ENCODE peak calls at places on chromosome 4, in six cellular contexts. One of them, this sample, is unnamed.

GRCh38 chr4:142817442-142817841 is 28.7 kb downstream of the INPP4B start:
- DNase-seq in Ammon's horn: peak; percentile 13
- DNase-seq in effector memory CD4-positive, alpha-beta T cell: no peak
- DNase-seq in progenitor cell of endocrine pancreas: no peak
- DNase-seq in stimulated activated CD4-positive, alpha-beta T cell treated with anti-CD3 and anti-CD28 coated beads, Interleukin-4, amount 100 ng/mL, for 4 hours: peak; percentile 34
- DNase-seq in fibroblast of the conjunctiva: peak; percentile 65
- DNase-seq in this sample: no peak

GRCh38 chr4:52643846-52644245 is 15.3 kb downstream of the USP46 start:
- DNase-seq in Ammon's horn: peak; percentile 34
- DNase-seq in effector memory CD4-positive, alpha-beta T cell: no peak
- DNase-seq in progenitor cell of endocrine pancreas: no peak
- DNase-seq in stimulated activated CD4-positive, alpha-beta T cell treated with anti-CD3 and anti-CD28 coated beads, Interleukin-4, amount 100 ng/mL, for 4 hours: no peak
- DNase-seq in fibroblast of the conjunctiva: peak; percentile 35
- DNase-seq in this sample: no peak

GRCh38 chr4:102503831-102504786 is 3.0 kb downstream of the NFKB1 start:
- DNase-seq in Ammon's horn: no peak
- DNase-seq in effector memory CD4-positive, alpha-beta T cell: no peak
- DNase-seq in progenitor cell of endocrine pancreas: no peak
- DNase-seq in stimulated activated CD4-positive, alpha-beta T cell treated with anti-CD3 and anti-CD28 coated beads, Interleukin-4, amount 100 ng/mL, for 4 hours: no peak
- DNase-seq in fibroblast of the conjunctiva: no peak
- DNase-seq in this sample: no peak

GRCh38 chr4:136329042-136329662 is 1203.1 kb downstream of the PCDH18 start:
- DNase-seq in Ammon's horn: no peak
- DNase-seq in effector memory CD4-positive, alpha-beta T cell: no peak
- DNase-seq in progenitor cell of endocrine pancreas: no peak
- DNase-seq in stimulated activated CD4-positive, alpha-beta T cell treated with anti-CD3 and anti-CD28 coated beads, Interleukin-4, amount 100 ng/mL, for 4 hours: no peak
- DNase-seq in fibroblast of the conjunctiva: no peak
- DNase-seq in this sample: no peak

GRCh38 chr4:148557793-148558192 is 115.6 kb upstream of the NR3C2 start:
- DNase-seq in Ammon's horn: no peak
- DNase-seq in effector memory CD4-positive, alpha-beta T cell: no peak
- DNase-seq in progenitor cell of endocrine pancreas: no peak
- DNase-seq in stimulated activated CD4-positive, alpha-beta T cell treated with anti-CD3 and anti-CD28 coated beads, Interleukin-4, amount 100 ng/mL, for 4 hours: no peak
- DNase-seq in fibroblast of the conjunctiva: no peak
- DNase-seq in this sample: no peak

GRCh38 chr4:150242820-150243458 is 164.7 kb downstream of the DCLK2 start:
- DNase-seq in Ammon's horn: peak; percentile 57
- DNase-seq in effector memory CD4-positive, alpha-beta T cell: no peak
- DNase-seq in progenitor cell of endocrine pancreas: no peak
- DNase-seq in stimulated activated CD4-positive, alpha-beta T cell treated with anti-CD3 and anti-CD28 coated beads, Interleukin-4, amount 100 ng/mL, for 4 hours: no peak
- DNase-seq in fibroblast of the conjunctiva: peak; percentile 21
- DNase-seq in this sample: no peak

GRCh38 chr4:123216946-123217345 is 179.6 kb upstream of the SPRY1 start:
- DNase-seq in Ammon's horn: no peak
- DNase-seq in effector memory CD4-positive, alpha-beta T cell: no peak
- DNase-seq in progenitor cell of endocrine pancreas: no peak
- DNase-seq in stimulated activated CD4-positive, alpha-beta T cell treated with anti-CD3 and anti-CD28 coated beads, Interleukin-4, amount 100 ng/mL, for 4 hours: no peak
- DNase-seq in fibroblast of the conjunctiva: no peak
- DNase-seq in this sample: no peak

GRCh38 chr4:151043803-151044535 is 28.9 kb upstream of the LRBA start:
- DNase-seq in Ammon's horn: no peak
- DNase-seq in effector memory CD4-positive, alpha-beta T cell: no peak
- DNase-seq in progenitor cell of endocrine pancreas: no peak
- DNase-seq in stimulated activated CD4-positive, alpha-beta T cell treated with anti-CD3 and anti-CD28 coated beads, Interleukin-4, amount 100 ng/mL, for 4 hours: no peak
- DNase-seq in fibroblast of the conjunctiva: no peak
- DNase-seq in this sample: no peak

GRCh38 chr4:151246742-151247141 is 30.2 kb upstream of the PRSS48 start:
- DNase-seq in Ammon's horn: no peak
- DNase-seq in effector memory CD4-positive, alpha-beta T cell: no peak
- DNase-seq in progenitor cell of endocrine pancreas: no peak
- DNase-seq in stimulated activated CD4-positive, alpha-beta T cell treated with anti-CD3 and anti-CD28 coated beads, Interleukin-4, amount 100 ng/mL, for 4 hours: no peak
- DNase-seq in fibroblast of the conjunctiva: no peak
- DNase-seq in this sample: no peak

GRCh38 chr4:84279678-84280077 is 219.4 kb downstream of the NKX6-1 start:
- DNase-seq in Ammon's horn: no peak
- DNase-seq in effector memory CD4-positive, alpha-beta T cell: no peak
- DNase-seq in progenitor cell of endocrine pancreas: no peak
- DNase-seq in stimulated activated CD4-positive, alpha-beta T cell treated with anti-CD3 and anti-CD28 coated beads, Interleukin-4, amount 100 ng/mL, for 4 hours: no peak
- DNase-seq in fibroblast of the conjunctiva: no peak
- DNase-seq in this sample: no peak

GRCh38 chr4:119646347-119647071 is 17.9 kb upstream of the PDE5A start:
- DNase-seq in Ammon's horn: peak; percentile 23
- DNase-seq in effector memory CD4-positive, alpha-beta T cell: no peak
- DNase-seq in progenitor cell of endocrine pancreas: no peak
- DNase-seq in stimulated activated CD4-positive, alpha-beta T cell treated with anti-CD3 and anti-CD28 coated beads, Interleukin-4, amount 100 ng/mL, for 4 hours: no peak
- DNase-seq in fibroblast of the conjunctiva: no peak
- DNase-seq in this sample: no peak

GRCh38 chr4:99463566-99463965 is 28.4 kb upstream of the ADH7 start:
- DNase-seq in Ammon's horn: no peak
- DNase-seq in effector memory CD4-positive, alpha-beta T cell: no peak
- DNase-seq in progenitor cell of endocrine pancreas: no peak
- DNase-seq in stimulated activated CD4-positive, alpha-beta T cell treated with anti-CD3 and anti-CD28 coated beads, Interleukin-4, amount 100 ng/mL, for 4 hours: no peak
- DNase-seq in fibroblast of the conjunctiva: no peak
- DNase-seq in this sample: no peak

GRCh38 chr4:7638984-7639789 is 204.5 kb upstream of the PSAPL1 start:
- DNase-seq in Ammon's horn: no peak
- DNase-seq in effector memory CD4-positive, alpha-beta T cell: no peak
- DNase-seq in progenitor cell of endocrine pancreas: no peak
- DNase-seq in stimulated activated CD4-positive, alpha-beta T cell treated with anti-CD3 and anti-CD28 coated beads, Interleukin-4, amount 100 ng/mL, for 4 hours: no peak
- DNase-seq in fibroblast of the conjunctiva: no peak
- DNase-seq in this sample: no peak

GRCh38 chr4:107519057-107519456 is 201.0 kb downstream of the PAPSS1 start:
- DNase-seq in Ammon's horn: peak; percentile 32
- DNase-seq in effector memory CD4-positive, alpha-beta T cell: no peak
- DNase-seq in progenitor cell of endocrine pancreas: peak; percentile 10
- DNase-seq in stimulated activated CD4-positive, alpha-beta T cell treated with anti-CD3 and anti-CD28 coated beads, Interleukin-4, amount 100 ng/mL, for 4 hours: no peak
- DNase-seq in fibroblast of the conjunctiva: peak; percentile 24
- DNase-seq in this sample: no peak

GRCh38 chr4:142493255-142493976 is 352.7 kb downstream of the INPP4B start:
- DNase-seq in Ammon's horn: no peak
- DNase-seq in effector memory CD4-positive, alpha-beta T cell: no peak
- DNase-seq in progenitor cell of endocrine pancreas: no peak
- DNase-seq in stimulated activated CD4-positive, alpha-beta T cell treated with anti-CD3 and anti-CD28 coated beads, Interleukin-4, amount 100 ng/mL, for 4 hours: no peak
- DNase-seq in fibroblast of the conjunctiva: no peak
- DNase-seq in this sample: no peak

GRCh38 chr4:128310266-128310697 is 22.7 kb upstream of the PGRMC2 start:
- DNase-seq in Ammon's horn: no peak
- DNase-seq in effector memory CD4-positive, alpha-beta T cell: no peak
- DNase-seq in progenitor cell of endocrine pancreas: no peak
- DNase-seq in stimulated activated CD4-positive, alpha-beta T cell treated with anti-CD3 and anti-CD28 coated beads, Interleukin-4, amount 100 ng/mL, for 4 hours: no peak
- DNase-seq in fibroblast of the conjunctiva: peak; percentile 39
- DNase-seq in this sample: no peak

GRCh38 chr4:83558693-83559092 is 22.8 kb downstream of the GPAT3 start:
- DNase-seq in Ammon's horn: no peak
- DNase-seq in effector memory CD4-positive, alpha-beta T cell: no peak
- DNase-seq in progenitor cell of endocrine pancreas: no peak
- DNase-seq in stimulated activated CD4-positive, alpha-beta T cell treated with anti-CD3 and anti-CD28 coated beads, Interleukin-4, amount 100 ng/mL, for 4 hours: no peak
- DNase-seq in fibroblast of the conjunctiva: no peak
- DNase-seq in this sample: no peak

GRCh38 chr4:22978656-22979055 is 285.9 kb downstream of the GBA3 start:
- DNase-seq in Ammon's horn: no peak
- DNase-seq in effector memory CD4-positive, alpha-beta T cell: no peak
- DNase-seq in progenitor cell of endocrine pancreas: no peak
- DNase-seq in stimulated activated CD4-positive, alpha-beta T cell treated with anti-CD3 and anti-CD28 coated beads, Interleukin-4, amount 100 ng/mL, for 4 hours: no peak
- DNase-seq in fibroblast of the conjunctiva: no peak
- DNase-seq in this sample: no peak

GRCh38 chr4:115054836-115055235 is 58.6 kb downstream of the NDST4 start:
- DNase-seq in Ammon's horn: no peak
- DNase-seq in effector memory CD4-positive, alpha-beta T cell: no peak
- DNase-seq in progenitor cell of endocrine pancreas: no peak
- DNase-seq in stimulated activated CD4-positive, alpha-beta T cell treated with anti-CD3 and anti-CD28 coated beads, Interleukin-4, amount 100 ng/mL, for 4 hours: no peak
- DNase-seq in fibroblast of the conjunctiva: no peak
- DNase-seq in this sample: no peak

GRCh38 chr4:168629561-168629960 is 132.7 kb downstream of the PALLD start:
- DNase-seq in Ammon's horn: no peak
- DNase-seq in effector memory CD4-positive, alpha-beta T cell: no peak
- DNase-seq in progenitor cell of endocrine pancreas: no peak
- DNase-seq in stimulated activated CD4-positive, alpha-beta T cell treated with anti-CD3 and anti-CD28 coated beads, Interleukin-4, amount 100 ng/mL, for 4 hours: no peak
- DNase-seq in fibroblast of the conjunctiva: no peak
- DNase-seq in this sample: no peak

GRCh38 chr4:56406151-56406550 is 18.9 kb upstream of the AASDH start:
- DNase-seq in Ammon's horn: no peak
- DNase-seq in effector memory CD4-positive, alpha-beta T cell: no peak
- DNase-seq in progenitor cell of endocrine pancreas: no peak
- DNase-seq in stimulated activated CD4-positive, alpha-beta T cell treated with anti-CD3 and anti-CD28 coated beads, Interleukin-4, amount 100 ng/mL, for 4 hours: no peak
- DNase-seq in fibroblast of the conjunctiva: no peak
- DNase-seq in this sample: no peak

GRCh38 chr4:15006416-15007024 is 4.2 kb downstream of the CPEB2 start:
- DNase-seq in Ammon's horn: no peak
- DNase-seq in effector memory CD4-positive, alpha-beta T cell: no peak
- DNase-seq in progenitor cell of endocrine pancreas: no peak
- DNase-seq in stimulated activated CD4-positive, alpha-beta T cell treated with anti-CD3 and anti-CD28 coated beads, Interleukin-4, amount 100 ng/mL, for 4 hours: no peak
- DNase-seq in fibroblast of the conjunctiva: no peak
- DNase-seq in this sample: no peak

GRCh38 chr4:141473026-141473540 is 163.3 kb upstream of the IL15 start:
- DNase-seq in Ammon's horn: no peak
- DNase-seq in effector memory CD4-positive, alpha-beta T cell: no peak
- DNase-seq in progenitor cell of endocrine pancreas: no peak
- DNase-seq in stimulated activated CD4-positive, alpha-beta T cell treated with anti-CD3 and anti-CD28 coated beads, Interleukin-4, amount 100 ng/mL, for 4 hours: no peak
- DNase-seq in fibroblast of the conjunctiva: no peak
- DNase-seq in this sample: no peak

GRCh38 chr4:92566284-92566683 is 262.5 kb downstream of the GRID2 start:
- DNase-seq in Ammon's horn: peak; percentile 44
- DNase-seq in effector memory CD4-positive, alpha-beta T cell: no peak
- DNase-seq in progenitor cell of endocrine pancreas: no peak
- DNase-seq in stimulated activated CD4-positive, alpha-beta T cell treated with anti-CD3 and anti-CD28 coated beads, Interleukin-4, amount 100 ng/mL, for 4 hours: no peak
- DNase-seq in fibroblast of the conjunctiva: no peak
- DNase-seq in this sample: no peak

GRCh38 chr4:3478446-3479357 is 15.6 kb downstream of the DOK7 start:
- DNase-seq in Ammon's horn: no peak
- DNase-seq in effector memory CD4-positive, alpha-beta T cell: no peak
- DNase-seq in progenitor cell of endocrine pancreas: no peak
- DNase-seq in stimulated activated CD4-positive, alpha-beta T cell treated with anti-CD3 and anti-CD28 coated beads, Interleukin-4, amount 100 ng/mL, for 4 hours: no peak
- DNase-seq in fibroblast of the conjunctiva: no peak
- DNase-seq in this sample: no peak

GRCh38 chr4:99653921-99654890 is 3.4 kb downstream of the C4orf54 start:
- DNase-seq in Ammon's horn: no peak
- DNase-seq in effector memory CD4-positive, alpha-beta T cell: no peak
- DNase-seq in progenitor cell of endocrine pancreas: no peak
- DNase-seq in stimulated activated CD4-positive, alpha-beta T cell treated with anti-CD3 and anti-CD28 coated beads, Interleukin-4, amount 100 ng/mL, for 4 hours: no peak
- DNase-seq in fibroblast of the conjunctiva: no peak
- DNase-seq in this sample: no peak

GRCh38 chr4:122728781-122729330 is 3.6 kb upstream of the BBS12 start:
- DNase-seq in Ammon's horn: no peak
- DNase-seq in effector memory CD4-positive, alpha-beta T cell: no peak
- DNase-seq in progenitor cell of endocrine pancreas: no peak
- DNase-seq in stimulated activated CD4-positive, alpha-beta T cell treated with anti-CD3 and anti-CD28 coated beads, Interleukin-4, amount 100 ng/mL, for 4 hours: no peak
- DNase-seq in fibroblast of the conjunctiva: peak; percentile 37
- DNase-seq in this sample: no peak

GRCh38 chr4:70559216-70559830 is 32.7 kb upstream of the AMBN start:
- DNase-seq in Ammon's horn: peak; percentile 76
- DNase-seq in effector memory CD4-positive, alpha-beta T cell: no peak
- DNase-seq in progenitor cell of endocrine pancreas: peak; percentile 15
- DNase-seq in stimulated activated CD4-positive, alpha-beta T cell treated with anti-CD3 and anti-CD28 coated beads, Interleukin-4, amount 100 ng/mL, for 4 hours: no peak
- DNase-seq in fibroblast of the conjunctiva: peak; percentile 29
- DNase-seq in this sample: no peak

GRCh38 chr4:83757121-83757621 is 221.3 kb downstream of the GPAT3 start:
- DNase-seq in Ammon's horn: no peak
- DNase-seq in effector memory CD4-positive, alpha-beta T cell: no peak
- DNase-seq in progenitor cell of endocrine pancreas: no peak
- DNase-seq in stimulated activated CD4-positive, alpha-beta T cell treated with anti-CD3 and anti-CD28 coated beads, Interleukin-4, amount 100 ng/mL, for 4 hours: no peak
- DNase-seq in fibroblast of the conjunctiva: no peak
- DNase-seq in this sample: no peak

GRCh38 chr4:181819951-181820350 is 423.3 kb upstream of the TENM3 start:
- DNase-seq in Ammon's horn: no peak
- DNase-seq in effector memory CD4-positive, alpha-beta T cell: no peak
- DNase-seq in progenitor cell of endocrine pancreas: no peak
- DNase-seq in stimulated activated CD4-positive, alpha-beta T cell treated with anti-CD3 and anti-CD28 coated beads, Interleukin-4, amount 100 ng/mL, for 4 hours: no peak
- DNase-seq in fibroblast of the conjunctiva: no peak
- DNase-seq in this sample: no peak

GRCh38 chr4:3721186-3721585 is 45.0 kb upstream of the ADRA2C start:
- DNase-seq in Ammon's horn: no peak
- DNase-seq in effector memory CD4-positive, alpha-beta T cell: no peak
- DNase-seq in progenitor cell of endocrine pancreas: no peak
- DNase-seq in stimulated activated CD4-positive, alpha-beta T cell treated with anti-CD3 and anti-CD28 coated beads, Interleukin-4, amount 100 ng/mL, for 4 hours: no peak
- DNase-seq in fibroblast of the conjunctiva: no peak
- DNase-seq in this sample: no peak

GRCh38 chr4:182921608-182922007 is 4.4 kb upstream of the DCTD start:
- DNase-seq in Ammon's horn: no peak
- DNase-seq in effector memory CD4-positive, alpha-beta T cell: no peak
- DNase-seq in progenitor cell of endocrine pancreas: no peak
- DNase-seq in stimulated activated CD4-positive, alpha-beta T cell treated with anti-CD3 and anti-CD28 coated beads, Interleukin-4, amount 100 ng/mL, for 4 hours: no peak
- DNase-seq in fibroblast of the conjunctiva: no peak
- DNase-seq in this sample: no peak

GRCh38 chr4:75654905-75655304 is 18.3 kb downstream of the G3BP2 start:
- DNase-seq in Ammon's horn: no peak
- DNase-seq in effector memory CD4-positive, alpha-beta T cell: no peak
- DNase-seq in progenitor cell of endocrine pancreas: no peak
- DNase-seq in stimulated activated CD4-positive, alpha-beta T cell treated with anti-CD3 and anti-CD28 coated beads, Interleukin-4, amount 100 ng/mL, for 4 hours: no peak
- DNase-seq in fibroblast of the conjunctiva: no peak
- DNase-seq in this sample: no peak

GRCh38 chr4:78568640-78569261 is 17.2 kb downstream of the ANXA3 start:
- DNase-seq in Ammon's horn: no peak
- DNase-seq in effector memory CD4-positive, alpha-beta T cell: no peak
- DNase-seq in progenitor cell of endocrine pancreas: no peak
- DNase-seq in stimulated activated CD4-positive, alpha-beta T cell treated with anti-CD3 and anti-CD28 coated beads, Interleukin-4, amount 100 ng/mL, for 4 hours: no peak
- DNase-seq in fibroblast of the conjunctiva: no peak
- DNase-seq in this sample: no peak

GRCh38 chr4:157722146-157722545 is 450.7 kb downstream of the GASK1B start:
- DNase-seq in Ammon's horn: no peak
- DNase-seq in effector memory CD4-positive, alpha-beta T cell: no peak
- DNase-seq in progenitor cell of endocrine pancreas: no peak
- DNase-seq in stimulated activated CD4-positive, alpha-beta T cell treated with anti-CD3 and anti-CD28 coated beads, Interleukin-4, amount 100 ng/mL, for 4 hours: no peak
- DNase-seq in fibroblast of the conjunctiva: no peak
- DNase-seq in this sample: no peak